ENCODE peak calls at places on chromosomes 3 and 15, in eight cellular contexts. O is mucosa of descending colon, L is retinal pigment epithelial cell, R is brain microvascular endothelial cell, C is MM.1S, K is PC-9, G is astrocyte of the spinal cord, Q is fibroblast of pulmonary artery. S is an unnamed sample.

GRCh38 chr3:72655758-72656157 is 192.5 kb downstream of the SHQ1 start:
- DNase-seq in O (no peak), L (no peak), R (no peak), C (no peak), K (no peak), G (no peak), Q (no peak), S (no peak)

GRCh38 chr15:39079296-39079834 is 501.5 kb upstream of the THBS1 start:
- DNase-seq in O (peak; percentile 50), L (peak; percentile 59), R (peak; percentile 37), C (no peak), K (no peak), G (peak; percentile 67), Q (peak; percentile 96), S (no peak)

GRCh38 chr15:32826685-32827084 is 108.9 kb downstream of the GREM1 start:
- DNase-seq in O (no peak), L (no peak), R (no peak), C (no peak), K (no peak), G (no peak), Q (no peak), S (no peak)

GRCh38 chr3:169148448-169149348 is 514.8 kb downstream of the MECOM start:
- DNase-seq in O (no peak), L (no peak), R (peak; percentile 0), C (no peak), K (no peak), G (peak; percentile 10), Q (peak; percentile 55), S (no peak)

GRCh38 chr3:32177702-32178198 is 60.7 kb upstream of the CMTM8 start:
- DNase-seq in O (no peak), L (no peak), R (peak; percentile 95), C (peak; percentile 65), K (peak; percentile 67), G (peak; percentile 80), Q (peak; percentile 92), S (no peak)

GRCh38 chr3:59264366-59264765 is 214.5 kb upstream of the CFAP20DC start:
- DNase-seq in O (no peak), L (no peak), R (no peak), C (no peak), K (no peak), G (no peak), Q (no peak), S (no peak)

GRCh38 chr15:61426466-61426865 is 197.4 kb upstream of the RORA start:
- DNase-seq in O (no peak), L (no peak), R (no peak), C (no peak), K (no peak), G (no peak), Q (no peak), S (no peak)

GRCh38 chr15:43948691-43949325 is 122.0 kb downstream of the WDR76 start:
- DNase-seq in O (no peak), L (no peak), R (no peak), C (peak; percentile 83), K (no peak), G (no peak), Q (no peak), S (no peak)

GRCh38 chr3:60199306-60199705 is 1051.9 kb downstream of the FHIT start:
- DNase-seq in O (no peak), L (no peak), R (no peak), C (no peak), K (no peak), G (no peak), Q (no peak), S (no peak)

GRCh38 chr15:87200149-87200548 is 1056.4 kb downstream of the NTRK3 start:
- DNase-seq in O (no peak), L (no peak), R (no peak), C (no peak), K (no peak), G (no peak), Q (no peak), S (no peak)

GRCh38 chr15:58957101-58957973 is 23.9 kb upstream of the SLTM start:
- DNase-seq in O (no peak), L (no peak), R (peak; percentile 75), C (peak; percentile 89), K (peak; percentile 61), G (peak; percentile 52), Q (peak; percentile 78), S (no peak)

GRCh38 chr3:16761576-16761975 is 123.2 kb upstream of the PLCL2 start:
- DNase-seq in O (no peak), L (no peak), R (peak; percentile 43), C (no peak), K (no peak), G (peak; percentile 24), Q (no peak), S (peak; percentile 52)

GRCh38 chr3:157335677-157336076 is 101.0 kb upstream of the PTX3 start:
- DNase-seq in O (no peak), L (peak; percentile 47), R (peak; percentile 77), C (no peak), K (peak; percentile 43), G (peak; percentile 84), Q (peak; percentile 83), S (no peak)

GRCh38 chr3:56878046-56878445 is 76.3 kb upstream of the ARHGEF3 start:
- DNase-seq in O (no peak), L (no peak), R (peak; percentile 48), C (no peak), K (no peak), G (peak; percentile 45), Q (peak; percentile 79), S (no peak)

GRCh38 chr3:46918202-46918601 is 40.7 kb downstream of the PTH1R start:
- DNase-seq in O (no peak), L (no peak), R (no peak), C (no peak), K (no peak), G (no peak), Q (no peak), S (no peak)

GRCh38 chr15:94576889-94577533 is 345.6 kb downstream of the MCTP2 start:
- DNase-seq in O (no peak), L (no peak), R (no peak), C (peak; percentile 51), K (no peak), G (no peak), Q (peak; percentile 6), S (no peak)

GRCh38 chr3:181772166-181772565 is 60.4 kb downstream of the SOX2 start:
- DNase-seq in O (no peak), L (no peak), R (no peak), C (no peak), K (no peak), G (no peak), Q (no peak), S (no peak)

GRCh38 chr15:51971353-51972133 is at the start of gene LEO1:
- DNase-seq in O (peak; percentile 89), L (peak; percentile 98), R (peak; percentile 96), C (peak; percentile 98), K (peak; percentile 86), G (peak; percentile 97), Q (peak; percentile 99), S (peak; percentile 70)

GRCh38 chr15:51969728-51970127 is 1.9 kb downstream of the LEO1 start:
- DNase-seq in O (no peak), L (no peak), R (no peak), C (no peak), K (peak; percentile 42), G (no peak), Q (no peak), S (peak; percentile 16)

GRCh38 chr15:51970981-51971352 is 611 bp downstream of the LEO1 start:
- DNase-seq in O (no peak), L (no peak), R (no peak), C (peak; percentile 12), K (no peak), G (no peak), Q (no peak), S (no peak)

GRCh38 chr15:51967583-51967982 is 4.0 kb downstream of the LEO1 start:
- DNase-seq in O (no peak), L (no peak), R (no peak), C (no peak), K (no peak), G (no peak), Q (no peak), S (no peak)

GRCh38 chr15:51970132-51970817 is 1.3 kb downstream of the LEO1 start:
- DNase-seq in O (no peak), L (no peak), R (no peak), C (no peak), K (no peak), G (no peak), Q (no peak), S (no peak)
- H3K4me3 ChIP-seq in O (no peak overlapping the region), L (peak overlapping the region; percentile 88), R (peak overlapping the region; percentile 93), C (peak overlapping the region; percentile 98), K (peak overlapping the region; percentile 71), G (peak overlapping the region; percentile 85), Q (peak overlapping the region; percentile 93), S (peak overlapping the region; percentile 68)

DNA sequence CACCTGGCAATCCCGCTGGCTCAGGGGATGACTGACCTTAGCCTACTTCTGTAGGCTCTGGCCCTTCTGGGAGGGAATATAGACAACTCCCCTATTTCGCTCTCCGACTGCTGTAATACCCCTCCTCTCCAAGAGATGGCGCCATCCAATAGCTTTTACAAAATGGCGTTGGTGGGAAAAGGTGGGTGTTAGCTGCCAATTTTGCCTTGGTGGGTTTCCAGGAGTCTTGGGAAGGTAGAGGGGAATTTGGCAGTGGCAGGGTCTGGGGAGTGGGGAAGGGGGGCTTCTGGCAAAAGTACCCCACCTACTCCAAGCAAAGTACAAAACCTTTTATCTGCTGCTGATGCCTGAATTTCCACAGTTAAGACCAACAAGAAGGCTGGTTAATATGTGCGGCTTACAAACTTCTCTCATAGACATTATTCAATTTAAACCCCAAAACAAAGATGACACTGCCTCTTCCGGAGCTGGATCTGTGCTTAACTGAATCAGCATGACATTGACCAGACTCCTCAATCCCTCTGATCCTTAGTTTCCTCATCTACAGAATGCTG is 62.1 kb downstream of the RASGRF1 start:
- DNase-seq in O (no peak), L (no peak), R (peak; percentile 43), C (peak; percentile 59), K (no peak), G (peak; percentile 14), Q (peak; percentile 49), S (no peak)
- TF ChIP-seq CTCF in O (peak; percentile 32), L (peak; percentile 93), R (peak; percentile 96), C (peak; percentile 95), K (peak; percentile 98), G (peak; percentile 85), Q (peak; percentile 90), S (peak; percentile 82)

GRCh38 chr3:119296723-119297122 is 2.5 kb downstream of the ARHGAP31 start:
- DNase-seq in O (no peak), L (no peak), R (no peak), C (no peak), K (no peak), G (no peak), Q (no peak), S (no peak)
- H3K4me3 ChIP-seq in O (no peak overlapping the region), L (no peak overlapping the region), R (peak overlapping the region; percentile 85), C (peak overlapping the region; percentile 83), K (no peak overlapping the region), G (peak overlapping the region; percentile 82), Q (peak overlapping the region; percentile 84), S (no peak overlapping the region)

DNA sequence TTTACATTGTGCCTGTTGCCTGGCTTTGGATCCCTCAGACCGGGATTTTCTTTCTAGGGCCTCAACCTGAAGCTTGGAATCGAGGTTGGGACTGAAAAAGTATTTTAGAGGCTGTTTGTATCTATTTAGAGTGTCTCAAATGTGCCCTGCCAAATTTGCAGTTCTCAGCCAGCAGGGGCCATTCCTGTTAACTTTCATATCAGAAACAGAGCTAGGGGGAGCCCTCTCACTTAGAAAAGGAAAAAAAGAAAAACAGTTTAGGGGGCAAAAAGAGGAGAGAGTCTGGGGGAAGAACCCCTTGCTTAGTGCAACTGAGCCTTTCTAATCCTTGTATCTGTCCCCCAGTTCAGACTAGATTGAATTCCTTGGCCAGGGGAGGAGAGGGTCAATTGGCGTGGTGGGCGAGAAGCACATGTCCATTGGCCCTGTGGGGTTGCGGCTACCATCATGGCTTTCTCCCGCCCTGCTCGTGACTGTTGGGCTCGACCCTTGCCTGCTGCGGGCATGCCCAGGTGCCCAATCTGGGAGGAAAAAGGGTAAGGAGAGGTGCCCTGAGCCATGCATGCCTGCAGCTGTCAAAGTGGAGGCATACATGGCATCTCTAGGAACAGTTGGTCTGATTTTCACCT is 101.6 kb downstream of the CFAP44 start:
- DNase-seq in O (no peak), L (no peak), R (no peak), C (no peak), K (no peak), G (no peak), Q (no peak), S (no peak)
- TF ChIP-seq CTCF in O (no peak), L (peak; percentile 28), R (peak; percentile 56), C (peak; percentile 9), K (peak; percentile 37), G (peak; percentile 30), Q (peak; percentile 29), S (no peak)